ENCODE peak calls at places on chromosomes 7 and 10, in eight cellular contexts. N is IMR-90, R is posterior cingulate gyrus, S is GM10248, I is cardiac muscle cell, K is cerebellum, Q is astrocyte of the spinal cord, L is Calu3. T is an unnamed sample.

GRCh38 chr10:78756604-78757442 is 311.9 kb upstream of the ZMIZ1 start:
- DNase-seq in N (peak), R (peak), S (peak), I (peak), K (no peak), Q (peak), L (peak), T (no peak)

GRCh38 chr10:50991496-50992355 is 82.6 kb upstream of the PRKG1 start:
- DNase-seq in N (peak), R (no peak), S (no peak), I (peak), K (no peak), Q (no peak), L (peak), T (peak)

GRCh38 chr10:4944751-4945280 is 18.4 kb upstream of the AKR1C1 start:
- DNase-seq in N (no peak), R (no peak), S (no peak), I (no peak), K (no peak), Q (no peak), L (no peak), T (no peak)

GRCh38 chr7:104240400-104240799 is 32.6 kb upstream of the ORC5 start:
- DNase-seq in N (no peak), R (no peak), S (no peak), I (peak), K (peak), Q (no peak), L (no peak), T (peak)

GRCh38 chr7:30091431-30092386 is 43.1 kb upstream of the MTURN start:
- DNase-seq in N (peak), R (no peak), S (no peak), I (peak), K (no peak), Q (peak), L (no peak), T (peak)

GRCh38 chr10:71247804-71248203 is 35.4 kb downstream of the UNC5B start:
- DNase-seq in N (no peak), R (no peak), S (no peak), I (no peak), K (no peak), Q (no peak), L (no peak), T (no peak)

GRCh38 chr10:119449760-119450461 is 92.6 kb downstream of the RGS10 start:
- DNase-seq in N (peak), R (no peak), S (no peak), I (peak), K (no peak), Q (peak), L (no peak), T (no peak)

GRCh38 chr7:100247152-100247757 is 27.5 kb downstream of the PVRIG start:
- DNase-seq in N (peak), R (no peak), S (no peak), I (peak), K (no peak), Q (peak), L (peak), T (no peak)

GRCh38 chr10:23325132-23325531 is 19.5 kb downstream of the C10orf67 start:
- DNase-seq in N (no peak), R (no peak), S (no peak), I (no peak), K (no peak), Q (no peak), L (no peak), T (no peak)

GRCh38 chr10:100518761-100519241 is 860 bp downstream of the SEC31B start:
- DNase-seq in N (peak), R (peak), S (peak), I (peak), K (peak), Q (peak), L (peak), T (peak)

GRCh38 chr10:123331438-123331837 is 177.2 kb downstream of the BUB3 start:
- DNase-seq in N (peak), R (no peak), S (no peak), I (peak), K (no peak), Q (peak), L (no peak), T (no peak)

GRCh38 chr10:72270607-72271281 is 3.0 kb upstream of the DDIT4 start:
- DNase-seq in N (no peak), R (no peak), S (no peak), I (no peak), K (no peak), Q (no peak), L (no peak), T (peak)

GRCh38 chr10:90856261-90856660 is 1.6 kb downstream of the HTR7 start:
- DNase-seq in N (no peak), R (no peak), S (no peak), I (peak), K (no peak), Q (no peak), L (no peak), T (no peak)

GRCh38 chr7:103902917-103903316 is 86.5 kb downstream of the RELN start:
- DNase-seq in N (no peak), R (no peak), S (no peak), I (peak), K (no peak), Q (peak), L (no peak), T (no peak)

GRCh38 chr10:132870426-132870825 is 71.9 kb downstream of the CFAP46 start:
- DNase-seq in N (no peak), R (no peak), S (no peak), I (no peak), K (no peak), Q (no peak), L (no peak), T (no peak)

GRCh38 chr10:79331226-79331625 is 16.0 kb upstream of the PPIF start:
- DNase-seq in N (peak), R (no peak), S (no peak), I (no peak), K (no peak), Q (no peak), L (no peak), T (no peak)

GRCh38 chr7:135964254-135964653 is 12.9 kb downstream of the MTPN start:
- DNase-seq in N (peak), R (no peak), S (no peak), I (peak), K (no peak), Q (no peak), L (no peak), T (no peak)

GRCh38 chr10:66752714-66753113 is 173.1 kb upstream of the LRRTM3 start:
- DNase-seq in N (peak), R (no peak), S (no peak), I (no peak), K (no peak), Q (peak), L (no peak), T (no peak)

GRCh38 chr10:77577666-77578229 is 59.9 kb downstream of the KCNMA1 start:
- DNase-seq in N (no peak), R (no peak), S (no peak), I (no peak), K (no peak), Q (no peak), L (no peak), T (no peak)

GRCh38 chr7:69962077-69962855 is 364.0 kb downstream of the AUTS2 start:
- DNase-seq in N (no peak), R (peak), S (no peak), I (peak), K (peak), Q (peak), L (no peak), T (peak)

GRCh38 chr7:17408245-17408903 is 109.9 kb downstream of the AHR start:
- DNase-seq in N (peak), R (no peak), S (no peak), I (peak), K (no peak), Q (peak), L (peak), T (no peak)

GRCh38 chr7:107209565-107209964 is 40.8 kb downstream of the HBP1 start:
- DNase-seq in N (no peak), R (no peak), S (no peak), I (peak), K (no peak), Q (no peak), L (no peak), T (no peak)

GRCh38 chr10:69499726-69500689 is 48.7 kb downstream of the TSPAN15 start:
- DNase-seq in N (no peak), R (no peak), S (no peak), I (no peak), K (no peak), Q (no peak), L (no peak), T (no peak)

GRCh38 chr10:62647375-62648092 is 157.0 kb upstream of the ADO start:
- DNase-seq in N (no peak), R (no peak), S (no peak), I (no peak), K (no peak), Q (no peak), L (no peak), T (no peak)

GRCh38 chr10:79299397-79300370 is 47.6 kb upstream of the PPIF start:
- DNase-seq in N (peak), R (no peak), S (no peak), I (peak), K (no peak), Q (peak), L (no peak), T (no peak)

GRCh38 chr10:113706623-113707022 is 26.9 kb downstream of the CASP7 start:
- DNase-seq in N (no peak), R (no peak), S (no peak), I (no peak), K (no peak), Q (no peak), L (no peak), T (no peak)

GRCh38 chr7:12303096-12303495 is 92.0 kb downstream of the TMEM106B start:
- DNase-seq in N (no peak), R (no peak), S (no peak), I (no peak), K (no peak), Q (no peak), L (no peak), T (no peak)

GRCh38 chr7:46356365-46356764 is 435.3 kb upstream of the IGFBP3 start:
- DNase-seq in N (no peak), R (no peak), S (no peak), I (peak), K (no peak), Q (no peak), L (no peak), T (no peak)

GRCh38 chr10:130816116-130816901 is 495.2 kb downstream of the TCERG1L start:
- DNase-seq in N (no peak), R (no peak), S (no peak), I (no peak), K (no peak), Q (no peak), L (no peak), T (no peak)

GRCh38 chr7:28832669-28833068 is 125.5 kb downstream of the TRIL start:
- DNase-seq in N (no peak), R (no peak), S (no peak), I (no peak), K (no peak), Q (no peak), L (no peak), T (no peak)

GRCh38 chr7:17010637-17011300 is 129.0 kb upstream of the AGR3 start:
- DNase-seq in N (no peak), R (no peak), S (no peak), I (no peak), K (no peak), Q (no peak), L (peak), T (no peak)

GRCh38 chr10:100245484-100246220 is 16.3 kb upstream of the CHUK start:
- DNase-seq in N (peak), R (no peak), S (no peak), I (peak), K (no peak), Q (no peak), L (no peak), T (no peak)

GRCh38 chr10:71262027-71262426 is 49.7 kb downstream of the UNC5B start:
- DNase-seq in N (no peak), R (no peak), S (no peak), I (no peak), K (no peak), Q (no peak), L (no peak), T (no peak)

GRCh38 chr10:118035358-118036031 is 11.2 kb downstream of the RAB11FIP2 start:
- DNase-seq in N (no peak), R (no peak), S (no peak), I (peak), K (no peak), Q (peak), L (no peak), T (no peak)

GRCh38 chr10:79320785-79321493 is 26.3 kb upstream of the PPIF start:
- DNase-seq in N (peak), R (no peak), S (no peak), I (peak), K (peak), Q (peak), L (no peak), T (peak)

GRCh38 chr7:152419473-152420429 is 16.1 kb downstream of the KMT2C start:
- DNase-seq in N (no peak), R (no peak), S (no peak), I (no peak), K (no peak), Q (no peak), L (no peak), T (no peak)

GRCh38 chr7:27094304-27095049 is 1.3 kb downstream of the HOXA1 start:
- DNase-seq in N (no peak), R (no peak), S (no peak), I (no peak), K (no peak), Q (no peak), L (no peak), T (no peak)

GRCh38 chr10:47330804-47331203 is 8.6 kb downstream of the GDF2 start:
- DNase-seq in N (no peak), R (no peak), S (no peak), I (no peak), K (no peak), Q (no peak), L (peak), T (no peak)

GRCh38 chr10:9342865-9343450 is 1288.5 kb downstream of the GATA3 start:
- DNase-seq in N (peak), R (no peak), S (peak), I (peak), K (peak), Q (peak), L (peak), T (peak)

GRCh38 chr7:70267381-70267780 is 669.1 kb downstream of the AUTS2 start:
- DNase-seq in N (no peak), R (no peak), S (no peak), I (no peak), K (no peak), Q (no peak), L (no peak), T (no peak)

T was measured in cerebellar cortex.